ENCODE peak calls at places on chromosomes 5 and 9, in nine cellular contexts. F, B, W, R, Z, P, D, O and E are unnamed samples.

GRCh38 chr9:133238272-133238850 is 29.3 kb upstream of the OBP2B start:
- DNase-seq in F (peak), B (no peak), W (peak), R (peak), Z (peak), P (peak), D (no peak), O (peak), E (peak)

GRCh38 chr5:151072234-151073025 is 8.4 kb downstream of the TNIP1 start:
- DNase-seq in F (no peak), B (peak), W (no peak), R (no peak), Z (no peak), P (no peak), D (no peak), O (no peak), E (no peak)

GRCh38 chr9:112503170-112503569 is 16.5 kb downstream of the KIAA1958 start:
- DNase-seq in F (no peak), B (no peak), W (no peak), R (no peak), Z (no peak), P (no peak), D (no peak), O (no peak), E (no peak)

GRCh38 chr5:178630475-178630930 is 3.7 kb upstream of the CLK4 start:
- DNase-seq in F (no peak), B (peak), W (no peak), R (no peak), Z (peak), P (no peak), D (no peak), O (no peak), E (no peak)

GRCh38 chr9:123998278-123998925 is 13.2 kb upstream of the LHX2 start:
- DNase-seq in F (no peak), B (no peak), W (no peak), R (no peak), Z (no peak), P (no peak), D (no peak), O (no peak), E (no peak)

GRCh38 chr5:53059281-53059680 is 50.3 kb downstream of the MOCS2 start:
- DNase-seq in F (no peak), B (no peak), W (no peak), R (no peak), Z (no peak), P (no peak), D (no peak), O (no peak), E (no peak)

GRCh38 chr5:54646285-54647101 is 128.9 kb downstream of the SNX18 start:
- DNase-seq in F (peak), B (peak), W (peak), R (peak), Z (no peak), P (no peak), D (peak), O (peak), E (peak)

GRCh38 chr5:86330736-86331135 is 287.0 kb upstream of the COX7C start:
- DNase-seq in F (no peak), B (no peak), W (no peak), R (no peak), Z (no peak), P (no peak), D (no peak), O (no peak), E (no peak)

GRCh38 chr5:133983674-133984073 is 15.2 kb upstream of the C5orf15 start:
- DNase-seq in F (peak), B (no peak), W (no peak), R (no peak), Z (no peak), P (no peak), D (no peak), O (no peak), E (no peak)

GRCh38 chr9:75170898-75171360 is 82.6 kb downstream of the OSTF1 start:
- DNase-seq in F (no peak), B (no peak), W (peak), R (no peak), Z (no peak), P (no peak), D (no peak), O (no peak), E (no peak)